ENCODE peak calls at places on chromosome 22, in seven cellular contexts. H, P, F, R, D, S and L are unnamed samples.

GRCh38 chr22:35629406-35630234 is 12.5 kb upstream of the MB start:
- DNase-seq in P (peak; percentile 99), R (peak; percentile 98), H (peak; percentile 31), F (peak; percentile 73), S (peak; percentile 50), D (peak; percentile 34), L (peak; percentile 59)

GRCh38 chr22:36193577-36193976 is 8.0 kb downstream of the APOL4 start:
- DNase-seq in P (no peak), H (no peak), S (no peak), F (no peak), D (no peak), R (no peak), L (no peak)

GRCh38 chr22:42791721-42792452 is 65.2 kb downstream of the ARFGAP3 start:
- DNase-seq in D (no peak), R (no peak), S (no peak), P (peak; percentile 13), H (no peak), F (no peak), L (no peak)

GRCh38 chr22:22156716-22157499 is 87.7 kb upstream of the VPREB1 start:
- DNase-seq in R (peak; percentile 43), D (peak; percentile 94), H (peak; percentile 91), S (peak; percentile 61), F (no peak), P (peak; percentile 75), L (no peak)

GRCh38 chr22:41589260-41589600 is 410 bp downstream of the PMM1 start:
- DNase-seq in P (peak; percentile 24), R (peak; percentile 21), F (no peak), D (peak; percentile 64), S (peak; percentile 31), H (peak; percentile 21), L (no peak)

GRCh38 chr22:31829505-31829904 is 75.7 kb downstream of the DEPDC5 start:
- DNase-seq in D (no peak), S (no peak), F (no peak), P (peak; percentile 91), H (no peak), R (peak; percentile 98), L (no peak)

GRCh38 chr22:31148953-31149627 is 8.8 kb upstream of the PLA2G3 start:
- DNase-seq in H (peak; percentile 32), P (peak; percentile 74), S (peak; percentile 79), D (peak; percentile 61), F (no peak), R (peak; percentile 48), L (no peak)

GRCh38 chr22:30947821-30948454 is 20.6 kb downstream of the MORC2 start:
- DNase-seq in P (peak; percentile 71), R (peak; percentile 64), H (peak; percentile 15), F (no peak), S (no peak), D (peak; percentile 44), L (no peak)

GRCh38 chr22:50461979-50462540 is 12.8 kb downstream of the SBF1 start:
- DNase-seq in S (no peak), P (no peak), R (no peak), H (no peak), D (no peak), F (no peak), L (no peak)

GRCh38 chr22:29308148-29308790 is 1.8 kb downstream of the GAS2L1 start:
- DNase-seq in R (peak; percentile 43), D (no peak), S (no peak), H (no peak), F (no peak), P (no peak), L (no peak)

GRCh38 chr22:31537019-31537535 is 40.7 kb downstream of the SFI1 start:
- DNase-seq in P (no peak), D (peak; percentile 12), H (no peak), S (no peak), F (no peak), R (no peak), L (no peak)

GRCh38 chr22:37412445-37413250 is 14.6 kb downstream of the ELFN2 start:
- DNase-seq in P (no peak), R (no peak), H (no peak), D (no peak), F (no peak), S (no peak), L (no peak)

GRCh38 chr22:38505595-38506117 is 455 bp downstream of the DDX17 start:
- DNase-seq in H (peak; percentile 53), P (peak; percentile 78), D (peak; percentile 78), R (peak; percentile 63), S (peak; percentile 79), F (peak; percentile 25), L (no peak)

GRCh38 chr22:38501797-38502672 is 4.1 kb downstream of the DDX17 start:
- DNase-seq in D (no peak), F (no peak), P (no peak), S (no peak), R (no peak), H (no peak), L (no peak)

GRCh38 chr22:38503021-38503420 is 3.1 kb downstream of the DDX17 start:
- DNase-seq in D (no peak), R (no peak), P (no peak), F (no peak), S (no peak), H (no peak), L (no peak)

GRCh38 chr22:38504731-38505594 is 1.1 kb downstream of the DDX17 start:
- DNase-seq in P (peak; percentile 60), R (peak; percentile 54), H (peak; percentile 74), F (no peak), S (peak; percentile 63), D (peak; percentile 68), L (peak; percentile 55)

DNA sequence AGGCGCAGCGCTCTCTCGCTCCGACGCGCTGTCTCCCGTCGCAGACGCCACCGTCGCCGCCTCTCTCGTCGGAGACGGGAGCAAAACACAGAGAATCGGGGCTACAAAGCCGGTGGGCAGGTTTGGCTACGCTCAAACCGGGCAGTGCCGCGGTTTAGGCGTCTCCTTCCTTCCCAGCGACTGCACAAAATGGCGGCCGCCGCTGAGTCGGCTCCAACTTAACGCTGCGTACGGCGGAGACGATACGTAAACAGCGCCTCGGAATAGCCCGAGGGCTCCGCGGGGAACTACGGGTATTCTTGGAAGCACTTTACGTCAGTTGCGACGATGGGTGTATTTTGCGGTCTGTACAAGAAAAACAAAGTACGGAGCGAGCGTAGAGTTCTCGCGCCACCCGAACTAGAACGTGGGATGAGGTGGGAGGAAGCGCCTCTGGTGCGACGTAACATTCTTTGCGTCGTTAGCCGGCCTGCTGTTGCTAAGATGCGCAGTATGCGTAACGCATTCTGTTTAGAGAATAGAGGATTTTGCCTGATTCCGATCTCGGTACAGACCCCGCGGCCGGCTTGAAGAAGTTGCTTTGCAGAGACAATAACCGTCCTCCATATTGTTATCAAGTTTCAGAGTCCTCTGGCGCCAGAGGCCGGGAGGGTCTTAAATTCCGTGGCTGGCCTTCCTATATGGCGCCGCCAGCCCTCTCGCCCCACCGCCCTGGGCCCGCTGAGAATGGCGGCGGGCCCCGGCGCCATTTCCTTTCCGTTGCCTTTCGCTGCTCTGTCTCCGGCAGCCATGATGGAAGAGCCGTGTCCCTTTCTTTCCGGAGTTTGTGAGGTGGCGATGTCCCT is at the start of gene DDX17:
- DNase-seq in P (peak; percentile 94), H (peak; percentile 97), F (peak; percentile 81), S (peak; percentile 96), D (peak; percentile 99), R (peak; percentile 92), L (peak; percentile 91)
- TF ChIP-seq CTCF in P (no peak), H (no peak), F (no peak), S (no peak), D (no peak), R (no peak), L (no peak)

DNA sequence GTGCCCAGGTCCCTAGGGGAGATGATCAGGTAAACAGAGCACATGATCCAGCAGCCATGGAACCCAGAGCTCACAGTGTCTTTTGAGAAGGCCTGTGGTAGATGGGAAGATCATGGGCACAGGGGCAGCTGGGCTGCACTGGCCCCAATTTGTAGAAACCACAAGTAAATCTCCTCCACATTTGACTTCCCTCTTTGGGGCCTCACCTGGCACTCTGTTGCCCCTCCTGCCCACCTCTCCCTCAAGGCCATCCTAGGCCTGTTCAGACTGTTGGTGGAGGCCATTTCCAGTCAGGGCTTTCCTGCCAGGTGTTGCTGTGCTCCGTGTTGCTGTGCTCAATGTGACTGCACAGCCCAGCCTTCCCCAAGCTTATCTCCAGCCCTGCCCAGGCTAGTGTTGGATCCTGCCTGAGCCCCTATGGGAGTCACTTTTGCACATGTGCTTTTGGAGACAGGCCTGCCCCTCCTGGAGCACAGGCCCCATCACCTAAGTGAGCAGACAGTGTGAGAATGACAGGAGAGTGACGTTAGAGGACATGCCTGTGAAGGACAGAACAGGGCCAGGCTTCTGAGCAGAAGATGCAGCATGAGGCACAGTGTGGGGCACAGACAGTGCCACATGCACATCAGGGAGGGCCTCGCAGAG is 36.7 kb upstream of the SUSD2 start:
- DNase-seq in D (no peak), P (no peak), H (no peak), F (no peak), R (no peak), S (no peak), L (no peak)
- TF ChIP-seq CTCF in D (no peak), P (no peak), H (no peak), F (no peak), R (no peak), S (no peak), L (no peak)

GRCh38 chr22:23289851-23290724 is 109.8 kb downstream of the BCR start:
- DNase-seq in S (peak; percentile 67), P (peak; percentile 69), H (peak; percentile 19), F (no peak), R (peak; percentile 41), D (peak; percentile 60), L (peak; percentile 59)
- TF ChIP-seq CTCF in S (peak; percentile 82), P (peak; percentile 74), H (peak; percentile 75), F (peak; percentile 78), R (peak; percentile 82), D (peak; percentile 84), L (peak; percentile 83)

DNA sequence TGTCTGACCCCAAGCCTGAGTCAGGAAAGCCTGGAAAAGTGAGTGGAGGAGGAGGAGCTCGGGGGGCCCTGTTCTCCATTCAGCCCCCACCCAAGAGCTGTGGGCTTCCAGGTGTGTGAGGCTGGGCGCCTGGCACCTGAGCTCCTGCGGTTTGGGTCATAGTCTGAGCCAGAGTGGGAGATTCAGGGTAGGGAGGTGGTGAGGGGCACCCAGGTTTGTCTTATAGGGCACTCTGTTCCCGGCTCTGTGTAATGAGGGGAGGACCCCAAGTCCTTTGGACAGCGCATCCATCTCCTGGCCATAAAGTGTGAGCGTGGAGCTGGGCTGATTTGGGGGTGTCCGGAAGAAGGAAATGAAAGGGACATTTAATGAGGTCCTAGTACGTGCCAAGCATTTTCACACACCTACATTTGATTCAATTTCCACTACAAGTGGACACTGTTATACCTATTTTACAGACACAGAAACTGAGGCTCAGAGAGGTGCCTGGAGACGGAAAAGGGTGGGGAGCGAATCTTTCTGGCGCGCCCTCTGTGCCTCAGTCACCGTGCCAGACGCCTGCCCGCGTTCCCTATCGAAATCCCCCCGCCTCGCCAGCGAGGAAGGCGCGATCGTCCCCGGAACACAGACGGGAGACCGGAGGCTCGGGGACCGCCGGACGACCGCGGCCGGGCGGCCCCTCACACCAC is 1.2 kb downstream of the NPTXR start:
- DNase-seq in S (no peak), H (no peak), D (no peak), R (no peak), F (no peak), P (no peak), L (no peak)
- TF ChIP-seq CTCF in S (no peak), H (no peak), D (no peak), R (no peak), F (no peak), P (no peak), L (no peak)